ENCODE peak calls at places on chromosome 22, in ten cellular contexts. U is uterus; Q is sigmoid colon; A is colonic mucosa; T is heart right ventricle; K is CD8-positive, alpha-beta T cell; B is right lobe of liver; D is adrenal gland; G is stomach; S is breast epithelium. J is an unnamed sample.

GRCh38 chr22:42868751-42869251 is 11.7 kb upstream of the ARFGAP3 start:
- DNase-seq in D (peak; percentile 77), G (peak; percentile 91), T (peak; percentile 62), A (no peak), K (no peak), B (peak; percentile 90), S (peak; percentile 78), U (peak; percentile 37), Q (peak; percentile 90), J (peak; percentile 93)

GRCh38 chr22:41576877-41577276 is 12.8 kb downstream of the PMM1 start:
- DNase-seq in B (no peak), G (peak; percentile 60), S (no peak), T (no peak), U (peak; percentile 47), A (peak; percentile 40), Q (no peak), D (peak; percentile 85), K (no peak), J (no peak)

GRCh38 chr22:28111501-28111900 is 192.4 kb upstream of the PITPNB start:
- DNase-seq in T (no peak), K (no peak), A (no peak), D (no peak), G (no peak), S (no peak), U (no peak), B (no peak), Q (no peak), J (no peak)

GRCh38 chr22:37212174-37212906 is at the start of gene SSTR3:
- DNase-seq in A (no peak), B (no peak), G (no peak), Q (peak; percentile 52), U (peak; percentile 56), S (no peak), T (no peak), K (no peak), D (peak; percentile 76), J (no peak)

GRCh38 chr22:17104336-17104935 is 16.7 kb downstream of the TMEM121B start:
- DNase-seq in G (no peak), T (no peak), Q (peak; percentile 47), D (no peak), K (no peak), S (no peak), B (no peak), A (no peak), U (no peak), J (no peak)

GRCh38 chr22:43628253-43628649 is 183.9 kb downstream of the EFCAB6 start:
- DNase-seq in U (no peak), A (no peak), Q (no peak), T (no peak), K (no peak), D (no peak), B (no peak), S (no peak), G (no peak), J (no peak)

GRCh38 chr22:28992565-28993326 is 68.9 kb downstream of the C22orf31 start:
- DNase-seq in S (no peak), U (no peak), A (no peak), K (no peak), B (no peak), Q (no peak), G (no peak), T (no peak), D (no peak), J (no peak)

GRCh38 chr22:29268511-29269229 is 602 bp downstream of the EWSR1 start:
- DNase-seq in Q (peak; percentile 87), G (peak; percentile 61), A (no peak), U (peak; percentile 81), T (peak; percentile 67), K (no peak), D (peak; percentile 66), B (peak; percentile 79), S (peak; percentile 42), J (peak; percentile 87)

GRCh38 chr22:43213962-43214361 is 27.0 kb upstream of the TTLL12 start:
- DNase-seq in Q (no peak), G (no peak), U (no peak), T (no peak), D (no peak), B (no peak), A (no peak), K (no peak), S (no peak), J (no peak)

GRCh38 chr22:24703101-24703500 is 71.4 kb downstream of the PIWIL3 start:
- DNase-seq in S (no peak), G (peak; percentile 40), B (peak; percentile 89), Q (no peak), A (peak; percentile 28), K (no peak), U (no peak), T (peak; percentile 53), D (peak; percentile 69), J (no peak)

GRCh38 chr22:38792833-38793232 is 1.1 kb downstream of the DNAL4 start:
- DNase-seq in G (no peak), Q (peak; percentile 9), A (no peak), B (no peak), S (no peak), D (no peak), T (no peak), U (no peak), K (no peak), J (no peak)

GRCh38 chr22:37394341-37394740 is 32.9 kb downstream of the ELFN2 start:
- DNase-seq in S (no peak), A (no peak), K (no peak), G (no peak), T (no peak), B (no peak), D (no peak), Q (no peak), U (no peak), J (no peak)

GRCh38 chr22:17712441-17712840 is 61.8 kb downstream of the BID start:
- DNase-seq in Q (no peak), U (no peak), T (no peak), A (no peak), D (no peak), S (no peak), K (no peak), G (no peak), B (no peak), J (no peak)

DNA sequence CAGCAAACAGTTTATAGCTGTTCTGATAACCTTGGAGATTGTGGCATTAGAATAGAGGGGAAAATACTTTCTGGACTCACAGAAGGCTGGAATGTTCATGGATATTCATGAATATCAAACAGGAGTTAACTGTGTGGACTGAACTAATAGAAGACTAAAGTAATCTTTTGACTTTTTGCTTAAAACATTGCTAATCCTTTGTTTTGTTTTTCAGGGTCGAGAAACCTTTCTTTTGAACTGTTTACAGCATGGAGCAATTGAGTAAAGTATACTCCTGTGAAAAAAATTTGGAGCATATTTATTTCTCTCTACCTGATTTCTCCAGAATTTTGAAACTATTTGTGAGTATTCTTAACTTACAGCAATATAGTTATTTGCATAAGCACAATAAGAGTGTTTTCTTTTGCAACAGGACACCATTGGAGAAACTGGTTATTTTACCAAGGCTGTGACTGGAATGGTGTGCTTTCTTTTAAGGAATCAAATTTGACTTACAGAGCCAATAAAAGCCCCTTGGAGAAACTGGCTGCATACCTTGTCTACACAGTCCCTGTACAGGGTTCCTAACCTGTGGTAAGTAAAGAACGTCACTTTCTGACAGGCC is 821.6 kb downstream of the TBC1D22A start:
- DNase-seq in Q (no peak), U (no peak), K (no peak), T (no peak), B (no peak), G (no peak), S (no peak), D (no peak), A (no peak), J (no peak)
- H3K9me3 ChIP-seq in Q (no peaks in the 10 kb centered on the region), U (no peaks in the 10 kb centered on the region), K (no peaks in the 10 kb centered on the region), T (peaks cover 19% of the 10 kb centered on the region), B (no peaks in the 10 kb centered on the region), G (peaks cover 24% of the 10 kb centered on the region), S (peaks cover 5% of the 10 kb centered on the region), D (peaks cover 6% of the 10 kb centered on the region), A (no peaks in the 10 kb centered on the region), J (no peaks in the 10 kb centered on the region)

GRCh38 chr22:47605441-47605840 is 843.0 kb downstream of the TBC1D22A start:
- DNase-seq in K (no peak), U (no peak), D (no peak), S (no peak), G (peak; percentile 20), A (no peak), B (peak; percentile 45), Q (peak; percentile 39), T (no peak), J (no peak)
- H3K9me3 ChIP-seq in K (no peaks in the 10 kb centered on the region), U (no peaks in the 10 kb centered on the region), D (no peaks in the 10 kb centered on the region), S (peaks cover 5% of the 10 kb centered on the region), G (peaks cover 8% of the 10 kb centered on the region), A (no peaks in the 10 kb centered on the region), B (no peaks in the 10 kb centered on the region), Q (no peaks in the 10 kb centered on the region), T (no peaks in the 10 kb centered on the region), J (no peaks in the 10 kb centered on the region)

GRCh38 chr22:49179175-49179574 is 648.5 kb downstream of the BRD1 start:
- DNase-seq in G (no peak), A (no peak), B (peak; percentile 37), D (no peak), S (no peak), Q (no peak), U (no peak), K (no peak), T (no peak), J (no peak)
- H3K9me3 ChIP-seq in G (no peaks in the 10 kb centered on the region), A (no peaks in the 10 kb centered on the region), B (no peaks in the 10 kb centered on the region), D (no peaks in the 10 kb centered on the region), S (no peaks in the 10 kb centered on the region), Q (no peaks in the 10 kb centered on the region), U (no peaks in the 10 kb centered on the region), K (no peaks in the 10 kb centered on the region), T (no peaks in the 10 kb centered on the region), J (no peaks in the 10 kb centered on the region)

GRCh38 chr22:47285981-47286380 is 523.5 kb downstream of the TBC1D22A start:
- DNase-seq in S (no peak), Q (no peak), K (no peak), G (no peak), A (no peak), B (peak; percentile 40), U (no peak), T (no peak), D (no peak), J (no peak)

GRCh38 chr22:47289316-47289985 is 527.0 kb downstream of the TBC1D22A start:
- DNase-seq in A (no peak), S (no peak), D (no peak), T (no peak), K (no peak), Q (peak; percentile 36), B (peak; percentile 37), G (no peak), U (peak; percentile 7), J (no peak)

GRCh38 chr22:47288640-47289039 is 526.2 kb downstream of the TBC1D22A start:
- DNase-seq in S (no peak), T (no peak), K (no peak), Q (peak; percentile 35), B (no peak), G (no peak), U (peak; percentile 2), D (no peak), A (no peak), J (peak; percentile 35)

GRCh38 chr22:47286590-47286989 is 524.1 kb downstream of the TBC1D22A start:
- DNase-seq in Q (peak; percentile 46), T (no peak), A (no peak), B (no peak), G (no peak), K (no peak), D (no peak), U (no peak), S (no peak), J (no peak)

DNA sequence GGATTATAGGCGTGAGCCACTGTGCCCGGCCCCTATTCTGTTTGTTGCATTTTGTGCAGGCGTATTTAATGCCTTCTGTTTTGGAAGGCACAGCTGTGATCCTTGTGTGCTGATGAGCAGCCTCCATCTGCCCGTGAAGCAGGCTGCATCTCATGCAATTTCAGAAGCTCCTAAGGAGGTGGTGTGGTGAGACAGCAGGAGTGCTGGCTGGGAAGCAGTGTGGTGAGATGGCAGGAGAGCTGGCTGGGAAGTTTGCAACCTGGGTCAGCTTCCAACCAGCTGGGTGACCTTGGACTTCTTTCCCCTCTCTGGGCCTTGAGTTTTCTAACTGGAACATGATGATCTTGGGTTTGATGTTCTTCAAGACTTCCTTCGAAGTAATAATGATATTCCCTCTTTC is 525.1 kb downstream of the TBC1D22A start:
- DNase-seq in D (no peak), B (no peak), K (no peak), S (no peak), A (no peak), T (no peak), U (no peak), Q (peak; percentile 45), G (no peak), J (no peak)
- H3K9me3 ChIP-seq in D (no peaks in the 10 kb centered on the region), B (no peaks in the 10 kb centered on the region), K (no peaks in the 10 kb centered on the region), S (no peaks in the 10 kb centered on the region), A (no peaks in the 10 kb centered on the region), T (no peaks in the 10 kb centered on the region), U (no peaks in the 10 kb centered on the region), Q (no peaks in the 10 kb centered on the region), G (no peaks in the 10 kb centered on the region), J (no peaks in the 10 kb centered on the region)

J was measured in pancreas.